ENCODE peak calls at places on chromosomes 12 and 14, in eight cellular contexts. O is HCT116, U is HepG2, X is GM23338, Q is Panc1, E is GM12878, I is SK-N-SH, G is K562. K is an unnamed sample.

GRCh38 chr12:56169225-56169759 is 11.1 kb downstream of the MYL6 start:
- DNase-seq in O (no peak), U (no peak), X (no peak), Q (no peak), E (no peak), I (no peak), G (no peak), K (no peak)

GRCh38 chr12:2341871-2342270 is 289.1 kb downstream of the CACNA1C start:
- DNase-seq in O (no peak), U (no peak), X (no peak), Q (no peak), E (no peak), I (no peak), G (no peak), K (peak; percentile 47)

GRCh38 chr14:76117789-76118188 is 33.9 kb upstream of the GPATCH2L start:
- DNase-seq in O (no peak), U (no peak), X (no peak), Q (no peak), E (no peak), I (peak; percentile 79), G (no peak), K (no peak)

GRCh38 chr14:53655080-53655785 is 301.4 kb downstream of the BMP4 start:
- DNase-seq in O (no peak), U (no peak), X (no peak), Q (no peak), E (no peak), I (no peak), G (no peak), K (no peak)

GRCh38 chr14:101476931-101477553 is 84.3 kb upstream of the DIO3 start:
- DNase-seq in O (peak; percentile 84), U (peak; percentile 49), X (peak; percentile 80), Q (peak; percentile 65), E (no peak), I (no peak), G (peak; percentile 3), K (no peak)

GRCh38 chr12:4274960-4275868 is 1.7 kb downstream of the CCND2 start:
- DNase-seq in O (no peak), U (no peak), X (peak; percentile 73), Q (no peak), E (no peak), I (no peak), G (peak; percentile 33), K (no peak)

GRCh38 chr14:69260246-69260978 is 454 bp downstream of the GALNT16 start:
- DNase-seq in O (no peak), U (no peak), X (peak; percentile 88), Q (no peak), E (no peak), I (peak; percentile 78), G (no peak), K (no peak)

GRCh38 chr12:132453361-132454133 is 36.4 kb upstream of the FBRSL1 start:
- DNase-seq in O (no peak), U (no peak), X (no peak), Q (no peak), E (no peak), I (no peak), G (no peak), K (no peak)

GRCh38 chr14:36519431-36520321 is at the start of gene NKX2-1:
- DNase-seq in O (no peak), U (no peak), X (peak; percentile 87), Q (no peak), E (no peak), I (peak; percentile 26), G (no peak), K (no peak)

GRCh38 chr12:124869011-124869665 is 5.5 kb upstream of the SCARB1 start:
- DNase-seq in O (no peak), U (no peak), X (peak; percentile 55), Q (no peak), E (no peak), I (no peak), G (peak; percentile 82), K (peak; percentile 76)
- TF ChIP-seq REST in O (no peak), U (no peak), X (no peak), Q (no peak), E (no peak), I (no peak), G (no peak), K (peak; percentile 66)

GRCh38 chr12:113146999-113147398 is 2.5 kb upstream of the CFAP73 start:
- DNase-seq in O (no peak), U (no peak), X (no peak), Q (no peak), E (no peak), I (no peak), G (no peak), K (no peak)
- H3K27me3 ChIP-seq in O (no peaks in the 10 kb centered on the region), U (peaks cover 1% of the 10 kb centered on the region), X (peaks cover 13% of the 10 kb centered on the region), Q (no peaks in the 10 kb centered on the region), E (no peaks in the 10 kb centered on the region), I (peaks cover 2% of the 10 kb centered on the region), G (peaks cover 14% of the 10 kb centered on the region), K (no peaks in the 10 kb centered on the region)

DNA sequence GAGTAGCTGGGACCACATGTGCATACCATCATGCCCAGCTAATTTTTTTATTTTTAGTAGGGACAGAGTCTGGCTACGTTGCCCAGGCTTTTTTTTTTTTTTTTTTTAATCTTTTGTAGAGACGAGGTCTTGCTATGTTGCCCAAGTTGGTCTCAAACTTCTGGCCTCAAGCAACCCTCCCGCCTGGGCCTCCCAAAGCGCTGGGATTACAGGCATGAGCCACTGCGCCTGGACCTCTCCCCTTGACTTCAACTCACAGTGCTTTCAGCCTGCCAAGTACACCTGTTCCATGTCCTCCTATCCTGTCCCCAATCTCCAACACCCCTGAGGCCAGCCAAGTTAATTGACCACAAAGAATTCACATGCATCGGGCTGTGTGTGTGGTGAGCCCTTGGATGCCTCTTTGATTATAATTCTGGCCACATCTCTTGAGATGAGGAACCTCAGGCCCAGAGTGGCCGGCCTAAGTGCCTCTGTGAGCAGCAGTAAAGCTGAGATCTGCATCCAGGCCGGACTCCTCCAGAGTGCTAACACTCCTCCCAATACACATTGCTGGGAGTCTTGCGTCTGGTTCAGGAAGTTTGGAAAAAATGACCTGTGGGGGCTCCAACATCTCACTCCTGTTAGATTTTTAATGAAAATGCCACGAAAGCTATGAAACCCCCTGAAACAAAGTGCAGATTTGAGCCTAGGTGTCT is 6.8 kb downstream of the RAB35 start:
- DNase-seq in O (no peak), U (no peak), X (no peak), Q (no peak), E (no peak), I (no peak), G (no peak), K (no peak)
- TF ChIP-seq REST in O (no peak), U (no peak), X (no peak), Q (no peak), E (no peak), I (no peak), G (no peak), K (no peak)

GRCh38 chr12:54215990-54216579 is 27.3 kb upstream of the SMUG1 start:
- DNase-seq in O (no peak), U (no peak), X (peak; percentile 78), Q (no peak), E (no peak), I (no peak), G (peak; percentile 77), K (no peak)
- H3K27me3 ChIP-seq in O (no peaks in the 10 kb centered on the region), U (no peaks in the 10 kb centered on the region), X (peaks cover 67% of the 10 kb centered on the region), Q (no peaks in the 10 kb centered on the region), E (no peaks in the 10 kb centered on the region), I (no peaks in the 10 kb centered on the region), G (no peaks in the 10 kb centered on the region), K (peaks cover 29% of the 10 kb centered on the region)

GRCh38 chr12:66879392-66879791 is 200.5 kb upstream of the GRIP1 start:
- DNase-seq in O (no peak), U (no peak), X (no peak), Q (no peak), E (no peak), I (no peak), G (no peak), K (no peak)
- TF ChIP-seq REST in O (no peak), U (no peak), X (no peak), Q (no peak), E (no peak), I (no peak), G (no peak), K (no peak)

DNA sequence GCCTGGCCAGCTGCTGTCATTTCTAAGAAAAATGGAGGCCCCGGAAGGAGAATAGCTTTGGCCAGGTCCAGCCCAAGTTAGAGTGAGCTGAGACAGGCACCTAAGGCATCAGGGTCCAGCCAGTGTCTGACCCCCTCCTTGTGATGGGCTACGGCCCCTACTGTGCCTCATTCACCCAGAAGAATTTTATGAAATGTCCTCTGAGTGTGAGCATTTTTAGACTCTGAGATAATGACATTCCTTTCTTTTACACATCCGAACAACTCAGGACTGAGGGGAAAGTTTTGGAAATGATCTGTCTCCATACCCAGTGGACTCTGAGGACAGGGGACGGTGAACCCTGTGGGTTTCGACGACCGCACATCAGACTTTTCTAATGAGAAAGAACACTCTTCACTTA is 50.4 kb downstream of the SLC24A4 start:
- DNase-seq in O (no peak), U (no peak), X (no peak), Q (no peak), E (no peak), I (no peak), G (no peak), K (no peak)
- H3K27me3 ChIP-seq in O (peaks cover 4% of the 10 kb centered on the region), U (peaks cover 3% of the 10 kb centered on the region), X (no peaks in the 10 kb centered on the region), Q (no peaks in the 10 kb centered on the region), E (no peaks in the 10 kb centered on the region), I (peaks cover 53% of the 10 kb centered on the region), G (no peaks in the 10 kb centered on the region), K (no peaks in the 10 kb centered on the region)

GRCh38 chr12:21526053-21526452 is at the start of gene SPX:
- DNase-seq in O (no peak), U (peak; percentile 6), X (no peak), Q (no peak), E (no peak), I (no peak), G (no peak), K (no peak)
- TF ChIP-seq REST in O (no peak), U (no peak), X (no peak), Q (no peak), E (no peak), I (no peak), G (no peak), K (no peak)

GRCh38 chr14:100156776-100157175 is 2.7 kb downstream of the DEGS2 start:
- DNase-seq in O (no peak), U (no peak), X (no peak), Q (no peak), E (no peak), I (no peak), G (no peak), K (no peak)

GRCh38 chr14:100158566-100159106 is 809 bp downstream of the DEGS2 start:
- DNase-seq in O (no peak), U (no peak), X (no peak), Q (no peak), E (no peak), I (peak; percentile 72), G (no peak), K (no peak)

GRCh38 chr14:100153560-100153959 is 5.9 kb downstream of the DEGS2 start:
- DNase-seq in O (no peak), U (no peak), X (no peak), Q (no peak), E (no peak), I (no peak), G (no peak), K (no peak)

GRCh38 chr14:100155049-100155621 is 4.3 kb downstream of the DEGS2 start:
- DNase-seq in O (peak; percentile 33), U (peak; percentile 46), X (peak; percentile 91), Q (peak; percentile 12), E (no peak), I (peak; percentile 64), G (peak; percentile 71), K (peak; percentile 43)

GRCh38 chr14:100155881-100156645 is 3.4 kb downstream of the DEGS2 start:
- DNase-seq in O (no peak), U (peak; percentile 37), X (no peak), Q (no peak), E (no peak), I (peak; percentile 71), G (no peak), K (no peak)
- H3K27me3 ChIP-seq in O (no peaks in the 10 kb centered on the region), U (peaks cover 8% of the 10 kb centered on the region), X (peaks cover 43% of the 10 kb centered on the region), Q (no peaks in the 10 kb centered on the region), E (no peaks in the 10 kb centered on the region), I (peaks cover 12% of the 10 kb centered on the region), G (no peaks in the 10 kb centered on the region), K (peaks cover 14% of the 10 kb centered on the region)

GRCh38 chr14:78152246-78153068 is 17.7 kb upstream of the NRXN3 start:
- DNase-seq in O (no peak), U (no peak), X (no peak), Q (no peak), E (no peak), I (no peak), G (no peak), K (no peak)
- TF ChIP-seq REST in O (no peak), U (no peak), X (no peak), Q (no peak), E (no peak), I (no peak), G (no peak), K (no peak)